ENCODE peak calls at places on chromosomes 6 and 20, in six cellular contexts. N, B, Z, V, A and R are unnamed samples.

GRCh38 chr20:63433756-63434531 is 38.5 kb downstream of the KCNQ2 start:
- DNase-seq in N (no peak), Z (no peak), V (no peak), A (no peak), B (no peak), R (peak; percentile 9)

GRCh38 chr6:152110878-152111820 is 303.7 kb downstream of the ESR1 start:
- DNase-seq in V (no peak), Z (no peak), A (no peak), N (no peak), B (no peak), R (no peak)

GRCh38 chr6:31878222-31878621 is 575 bp downstream of the SLC44A4 start:
- DNase-seq in V (no peak), N (no peak), B (no peak), Z (no peak), A (no peak), R (no peak)

GRCh38 chr6:142523485-142523884 is 221.7 kb downstream of the ADGRG6 start:
- DNase-seq in N (peak; percentile 68), V (peak; percentile 3), A (peak; percentile 0), Z (peak; percentile 4), B (no peak), R (peak; percentile 25)

GRCh38 chr6:166969390-166970002 is 13.1 kb upstream of the RNASET2 start:
- DNase-seq in A (no peak), B (no peak), V (no peak), Z (no peak), N (peak; percentile 52), R (no peak)

GRCh38 chr6:12356983-12357972 is 67.1 kb downstream of the EDN1 start:
- DNase-seq in A (no peak), N (peak; percentile 78), Z (no peak), B (peak; percentile 28), V (no peak), R (no peak)

GRCh38 chr20:37564388-37565133 is 36.9 kb upstream of the BLCAP start:
- DNase-seq in B (peak; percentile 16), A (peak; percentile 76), N (peak; percentile 5), V (peak; percentile 58), Z (peak; percentile 12), R (peak; percentile 33)

GRCh38 chr6:72521684-72522083 is 100.2 kb upstream of the KCNQ5 start:
- DNase-seq in B (no peak), Z (no peak), N (no peak), A (no peak), V (no peak), R (no peak)

GRCh38 chr20:36017034-36017951 is 48.9 kb downstream of the CNBD2 start:
- DNase-seq in B (peak; percentile 77), V (no peak), N (peak; percentile 36), Z (no peak), A (no peak), R (no peak)

GRCh38 chr6:152461556-152461955 is 175.6 kb downstream of the SYNE1 start:
- DNase-seq in Z (no peak), B (no peak), V (no peak), A (no peak), N (peak; percentile 32), R (no peak)

GRCh38 chr20:11467436-11467835 is 450.3 kb upstream of the BTBD3 start:
- DNase-seq in V (no peak), A (no peak), Z (no peak), N (no peak), B (no peak), R (no peak)

GRCh38 chr6:137729866-137730629 is 137.0 kb upstream of the TNFAIP3 start:
- DNase-seq in V (no peak), Z (no peak), A (no peak), B (no peak), N (peak; percentile 89), R (no peak)

GRCh38 chr20:58634121-58634817 is 16.8 kb upstream of the STX16 start:
- DNase-seq in Z (no peak), B (no peak), A (no peak), N (peak; percentile 88), V (no peak), R (no peak)

GRCh38 chr20:53133134-53133533 is 161.0 kb downstream of the TSHZ2 start:
- DNase-seq in V (no peak), N (no peak), B (no peak), A (no peak), Z (no peak), R (no peak)

GRCh38 chr20:58708246-58708931 is 15.8 kb downstream of the NPEPL1 start:
- DNase-seq in N (no peak), Z (no peak), V (no peak), B (no peak), A (no peak), R (no peak)

GRCh38 chr6:42745083-42745637 is 743 bp downstream of the TBCC start:
- DNase-seq in B (peak; percentile 32), A (peak; percentile 59), N (no peak), V (no peak), Z (no peak), R (peak; percentile 3)

GRCh38 chr6:17907467-17908229 is 79.8 kb downstream of the KIF13A start:
- DNase-seq in B (peak; percentile 78), V (no peak), A (no peak), N (peak; percentile 100), Z (no peak), R (no peak)

GRCh38 chr6:132598473-132598872 is 8.9 kb upstream of the TAAR5 start:
- DNase-seq in A (no peak), B (peak; percentile 10), V (no peak), N (no peak), Z (no peak), R (no peak)

GRCh38 chr20:33684533-33685327 is 1.5 kb downstream of the E2F1 start:
- DNase-seq in A (peak; percentile 62), N (no peak), Z (no peak), B (no peak), V (peak; percentile 61), R (peak; percentile 50)

GRCh38 chr6:89267918-89268317 is 47.2 kb downstream of the GABRR2 start:
- DNase-seq in B (no peak), A (no peak), V (no peak), Z (no peak), N (no peak), R (no peak)

GRCh38 chr6:16523550-16524379 is 237.5 kb downstream of the ATXN1 start:
- DNase-seq in N (peak; percentile 91), A (no peak), B (no peak), Z (no peak), V (no peak), R (no peak)

GRCh38 chr6:133837801-133838349 is 51.0 kb upstream of the TCF21 start:
- DNase-seq in N (peak; percentile 45), A (peak; percentile 2), V (peak; percentile 63), B (peak; percentile 67), Z (peak; percentile 85), R (peak; percentile 68)

GRCh38 chr6:154164397-154164796 is 125.4 kb downstream of the OPRM1 start:
- DNase-seq in B (peak; percentile 42), V (no peak), Z (no peak), N (peak; percentile 79), A (no peak), R (no peak)

GRCh38 chr6:50905297-50905696 is 86.6 kb downstream of the TFAP2B start:
- DNase-seq in B (no peak), V (no peak), Z (no peak), N (no peak), A (no peak), R (peak; percentile 59)

GRCh38 chr6:15504040-15504491 is 158.8 kb downstream of the DTNBP1 start:
- DNase-seq in N (peak; percentile 62), Z (no peak), A (no peak), B (no peak), V (no peak), R (no peak)